ENCODE peak calls at places on chromosomes 4 and X, in four cellular contexts. Z, R, D and B are unnamed samples.

GRCh38 chr4:148955926-148956325 is 513.7 kb upstream of the NR3C2 start:
- DNase-seq in Z (no peak), R (no peak), D (no peak), B (no peak)

GRCh38 chr4:181938641-181939040 is 304.6 kb upstream of the TENM3 start:
- DNase-seq in Z (no peak), R (no peak), D (no peak), B (no peak)

GRCh38 chr4:85092943-85093342 is 126.5 kb upstream of the WDFY3 start:
- DNase-seq in Z (no peak), R (no peak), D (no peak), B (no peak)

GRCh38 chr4:577499-578450 is 1.7 kb upstream of the TMEM271 start:
- DNase-seq in Z (no peak), R (no peak), D (no peak), B (peak; percentile 46)

GRCh38 chrX:133655262-133655913 is 240.1 kb upstream of the GPC4 start:
- DNase-seq in Z (no peak), R (no peak), D (no peak), B (no peak)

GRCh38 chr4:139907001-139907809 is 241.6 kb downstream of the MGST2 start:
- DNase-seq in Z (no peak), R (no peak), D (no peak), B (no peak)

GRCh38 chrX:30955687-30956086 is 66.6 kb upstream of the TAB3 start:
- DNase-seq in Z (no peak), R (no peak), D (no peak), B (no peak)

GRCh38 chr4:38281416-38282071 is 321.3 kb downstream of the PTTG2 start:
- DNase-seq in Z (no peak), R (no peak), D (no peak), B (no peak)

GRCh38 chr4:6371827-6372226 is 100.6 kb downstream of the PPP2R2C start:
- DNase-seq in Z (no peak), R (no peak), D (no peak), B (no peak)